ENCODE peak calls at places on chromosomes 2 and 18, in five cellular contexts. S, C, H, V and O are unnamed samples.

GRCh38 chr18:9792565-9793226 is 84.6 kb downstream of the RAB31 start:
- DNase-seq in S (no peak), C (no peak), H (no peak), V (no peak), O (no peak)

GRCh38 chr2:161386228-161386627 is 29.9 kb upstream of the TBR1 start:
- DNase-seq in S (no peak), C (no peak), H (no peak), V (no peak), O (no peak)

GRCh38 chr18:57644540-57644939 is 22.9 kb upstream of the NARS1 start:
- DNase-seq in S (no peak), C (no peak), H (no peak), V (peak; percentile 18), O (no peak)

GRCh38 chr2:3637311-3637675 is 20.7 kb upstream of the ALLC start:
- DNase-seq in S (no peak), C (no peak), H (no peak), V (no peak), O (no peak)

GRCh38 chr2:25977768-25978167 is 4.5 kb downstream of the KIF3C start:
- DNase-seq in S (no peak), C (no peak), H (peak; percentile 25), V (no peak), O (peak; percentile 18)

GRCh38 chr2:220219371-220219770 is 591.9 kb downstream of the SLC4A3 start:
- DNase-seq in S (no peak), C (no peak), H (no peak), V (peak; percentile 80), O (no peak)

GRCh38 chr2:143261986-143262784 is 133.0 kb downstream of the ARHGAP15 start:
- DNase-seq in S (no peak), C (no peak), H (no peak), V (no peak), O (no peak)

GRCh38 chr2:217868911-217869334 is 133.9 kb downstream of the TNS1 start:
- DNase-seq in S (no peak), C (no peak), H (peak; percentile 51), V (no peak), O (no peak)

GRCh38 chr2:30351941-30352340 is 95.1 kb upstream of the LCLAT1 start:
- DNase-seq in S (no peak), C (no peak), H (no peak), V (no peak), O (no peak)

GRCh38 chr2:239762742-239763269 is 262.3 kb downstream of the NDUFA10 start:
- DNase-seq in S (no peak), C (no peak), H (no peak), V (no peak), O (no peak)

GRCh38 chr2:9124231-9124651 is 82.4 kb upstream of the ASAP2 start:
- DNase-seq in S (no peak), C (no peak), H (no peak), V (no peak), O (no peak)

GRCh38 chr2:69667805-69668382 is 24.4 kb upstream of the AAK1 start:
- DNase-seq in S (no peak), C (no peak), H (peak; percentile 33), V (no peak), O (no peak)

GRCh38 chr2:217610411-217610814 is 392.4 kb downstream of the TNS1 start:
- DNase-seq in S (no peak), C (no peak), H (no peak), V (peak; percentile 88), O (no peak)

GRCh38 chr18:13096232-13096631 is 105.1 kb downstream of the CEP192 start:
- DNase-seq in S (no peak), C (no peak), H (no peak), V (no peak), O (no peak)

GRCh38 chr2:6499691-6500090 is 366.0 kb downstream of the CMPK2 start:
- DNase-seq in S (no peak), C (no peak), H (no peak), V (no peak), O (no peak)